ENCODE peak calls at places on chromosome 14, in seven cellular contexts. One of them, this sample, is unnamed.

GRCh38 chr14:74558655-74559054 is 53.4 kb downstream of the LTBP2 start:
- DNase-seq in RCC 7860: no peak
- DNase-seq in NCI-H510A: no peak
- DNase-seq in HT1080: no peak
- DNase-seq in activated gamma-delta T cell treated with Interleukin-2 at 50 U/mL for 16 hours: no peak
- DNase-seq in natural killer cell: no peak
- DNase-seq in smooth muscle cell of the brain vasculature: no peak
- DNase-seq in this sample: no peak

GRCh38 chr14:64210211-64210610 is 84.0 kb downstream of the ESR2 start:
- DNase-seq in NCI-H510A: no peak
- DNase-seq in activated gamma-delta T cell treated with Interleukin-2 at 50 U/mL for 16 hours: no peak
- DNase-seq in HT1080: no peak
- DNase-seq in RCC 7860: no peak
- DNase-seq in natural killer cell: no peak
- DNase-seq in smooth muscle cell of the brain vasculature: no peak
- DNase-seq in this sample: no peak

GRCh38 chr14:94394594-94395305 is 6.3 kb upstream of the SERPINA1 start:
- DNase-seq in activated gamma-delta T cell treated with Interleukin-2 at 50 U/mL for 16 hours: no peak
- DNase-seq in NCI-H510A: no peak
- DNase-seq in RCC 7860: no peak
- DNase-seq in natural killer cell: no peak
- DNase-seq in HT1080: no peak
- DNase-seq in smooth muscle cell of the brain vasculature: no peak
- DNase-seq in this sample: no peak

GRCh38 chr14:92565040-92565717 is 51.6 kb downstream of the RIN3 start:
- DNase-seq in RCC 7860: no peak
- DNase-seq in HT1080: no peak
- DNase-seq in NCI-H510A: no peak
- DNase-seq in smooth muscle cell of the brain vasculature: no peak
- DNase-seq in natural killer cell: no peak
- DNase-seq in activated gamma-delta T cell treated with Interleukin-2 at 50 U/mL for 16 hours: no peak
- DNase-seq in this sample: no peak

GRCh38 chr14:100155049-100155621 is 4.3 kb downstream of the DEGS2 start:
- DNase-seq in natural killer cell: no peak
- DNase-seq in smooth muscle cell of the brain vasculature: no peak
- DNase-seq in HT1080: peak
- DNase-seq in activated gamma-delta T cell treated with Interleukin-2 at 50 U/mL for 16 hours: no peak
- DNase-seq in RCC 7860: no peak
- DNase-seq in NCI-H510A: no peak
- DNase-seq in this sample: no peak

GRCh38 chr14:71321556-71322315 is 414.5 kb downstream of the PCNX1 start:
- DNase-seq in RCC 7860: peak
- DNase-seq in NCI-H510A: peak
- DNase-seq in smooth muscle cell of the brain vasculature: no peak
- DNase-seq in HT1080: peak
- DNase-seq in activated gamma-delta T cell treated with Interleukin-2 at 50 U/mL for 16 hours: no peak
- DNase-seq in natural killer cell: no peak
- DNase-seq in this sample: peak

GRCh38 chr14:89445252-89445973 is 28.4 kb upstream of the FOXN3 start:
- DNase-seq in natural killer cell: no peak
- DNase-seq in RCC 7860: no peak
- DNase-seq in NCI-H510A: no peak
- DNase-seq in smooth muscle cell of the brain vasculature: no peak
- DNase-seq in activated gamma-delta T cell treated with Interleukin-2 at 50 U/mL for 16 hours: no peak
- DNase-seq in HT1080: peak
- DNase-seq in this sample: no peak

GRCh38 chr14:74257988-74258704 is 18.9 kb downstream of the VSX2 start:
- DNase-seq in NCI-H510A: no peak
- DNase-seq in natural killer cell: no peak
- DNase-seq in RCC 7860: no peak
- DNase-seq in activated gamma-delta T cell treated with Interleukin-2 at 50 U/mL for 16 hours: no peak
- DNase-seq in smooth muscle cell of the brain vasculature: no peak
- DNase-seq in HT1080: no peak
- DNase-seq in this sample: no peak

GRCh38 chr14:63752449-63753169 is 24.7 kb upstream of the SGPP1 start:
- DNase-seq in NCI-H510A: no peak
- DNase-seq in natural killer cell: no peak
- DNase-seq in smooth muscle cell of the brain vasculature: no peak
- DNase-seq in HT1080: peak
- DNase-seq in activated gamma-delta T cell treated with Interleukin-2 at 50 U/mL for 16 hours: no peak
- DNase-seq in RCC 7860: peak
- DNase-seq in this sample: no peak

GRCh38 chr14:90773705-90774104 is 42.5 kb downstream of the TTC7B start:
- DNase-seq in activated gamma-delta T cell treated with Interleukin-2 at 50 U/mL for 16 hours: no peak
- DNase-seq in natural killer cell: no peak
- DNase-seq in smooth muscle cell of the brain vasculature: no peak
- DNase-seq in HT1080: no peak
- DNase-seq in NCI-H510A: no peak
- DNase-seq in RCC 7860: no peak
- DNase-seq in this sample: no peak

GRCh38 chr14:57199911-57200310 is 68.8 kb downstream of the EXOC5 start:
- DNase-seq in activated gamma-delta T cell treated with Interleukin-2 at 50 U/mL for 16 hours: no peak
- DNase-seq in smooth muscle cell of the brain vasculature: no peak
- DNase-seq in natural killer cell: no peak
- DNase-seq in HT1080: peak
- DNase-seq in RCC 7860: no peak
- DNase-seq in NCI-H510A: no peak
- DNase-seq in this sample: no peak

GRCh38 chr14:66965831-66966230 is 223.4 kb upstream of the GARIN2 start:
- DNase-seq in natural killer cell: no peak
- DNase-seq in HT1080: no peak
- DNase-seq in activated gamma-delta T cell treated with Interleukin-2 at 50 U/mL for 16 hours: no peak
- DNase-seq in NCI-H510A: no peak
- DNase-seq in smooth muscle cell of the brain vasculature: no peak
- DNase-seq in RCC 7860: no peak
- DNase-seq in this sample: no peak

GRCh38 chr14:21084988-21085853 is 13.2 kb downstream of the ZNF219 start:
- DNase-seq in smooth muscle cell of the brain vasculature: no peak
- DNase-seq in HT1080: no peak
- DNase-seq in natural killer cell: no peak
- DNase-seq in RCC 7860: peak
- DNase-seq in activated gamma-delta T cell treated with Interleukin-2 at 50 U/mL for 16 hours: no peak
- DNase-seq in NCI-H510A: no peak
- DNase-seq in this sample: no peak

GRCh38 chr14:36022765-36023415 is 153.6 kb downstream of the PTCSC3 start:
- DNase-seq in natural killer cell: no peak
- DNase-seq in smooth muscle cell of the brain vasculature: no peak
- DNase-seq in HT1080: no peak
- DNase-seq in RCC 7860: no peak
- DNase-seq in NCI-H510A: no peak
- DNase-seq in activated gamma-delta T cell treated with Interleukin-2 at 50 U/mL for 16 hours: no peak
- DNase-seq in this sample: no peak

GRCh38 chr14:52700701-52701172 is 5.4 kb upstream of the ERO1A start:
- DNase-seq in RCC 7860: no peak
- DNase-seq in natural killer cell: no peak
- DNase-seq in HT1080: peak
- DNase-seq in activated gamma-delta T cell treated with Interleukin-2 at 50 U/mL for 16 hours: no peak
- DNase-seq in NCI-H510A: no peak
- DNase-seq in smooth muscle cell of the brain vasculature: no peak
- DNase-seq in this sample: no peak

GRCh38 chr14:55015006-55015405 is 11.9 kb downstream of the WDHD1 start:
- DNase-seq in smooth muscle cell of the brain vasculature: no peak
- DNase-seq in RCC 7860: no peak
- DNase-seq in NCI-H510A: no peak
- DNase-seq in activated gamma-delta T cell treated with Interleukin-2 at 50 U/mL for 16 hours: no peak
- DNase-seq in natural killer cell: no peak
- DNase-seq in HT1080: no peak
- DNase-seq in this sample: no peak

GRCh38 chr14:103503296-103503695 is 19.3 kb downstream of the CKB start:
- DNase-seq in smooth muscle cell of the brain vasculature: no peak
- DNase-seq in HT1080: no peak
- DNase-seq in RCC 7860: no peak
- DNase-seq in activated gamma-delta T cell treated with Interleukin-2 at 50 U/mL for 16 hours: no peak
- DNase-seq in natural killer cell: no peak
- DNase-seq in NCI-H510A: no peak
- DNase-seq in this sample: peak

GRCh38 chr14:53509845-53510244 is 356.7 kb upstream of the DDHD1 start:
- DNase-seq in NCI-H510A: no peak
- DNase-seq in RCC 7860: no peak
- DNase-seq in natural killer cell: no peak
- DNase-seq in activated gamma-delta T cell treated with Interleukin-2 at 50 U/mL for 16 hours: no peak
- DNase-seq in HT1080: no peak
- DNase-seq in smooth muscle cell of the brain vasculature: no peak
- DNase-seq in this sample: no peak

GRCh38 chr14:64218344-64219240 is 75.6 kb downstream of the ESR2 start:
- DNase-seq in natural killer cell: no peak
- DNase-seq in activated gamma-delta T cell treated with Interleukin-2 at 50 U/mL for 16 hours: no peak
- DNase-seq in NCI-H510A: no peak
- DNase-seq in smooth muscle cell of the brain vasculature: no peak
- DNase-seq in HT1080: no peak
- DNase-seq in RCC 7860: no peak
- DNase-seq in this sample: no peak

GRCh38 chr14:37246427-37246829 is 48.7 kb downstream of the MIPOL1 start:
- DNase-seq in natural killer cell: no peak
- DNase-seq in activated gamma-delta T cell treated with Interleukin-2 at 50 U/mL for 16 hours: no peak
- DNase-seq in RCC 7860: peak
- DNase-seq in HT1080: peak
- DNase-seq in NCI-H510A: no peak
- DNase-seq in smooth muscle cell of the brain vasculature: peak
- DNase-seq in this sample: peak

GRCh38 chr14:31283568-31284252 is 76.1 kb upstream of the HECTD1 start:
- DNase-seq in NCI-H510A: no peak
- DNase-seq in natural killer cell: no peak
- DNase-seq in RCC 7860: no peak
- DNase-seq in HT1080: no peak
- DNase-seq in activated gamma-delta T cell treated with Interleukin-2 at 50 U/mL for 16 hours: no peak
- DNase-seq in smooth muscle cell of the brain vasculature: no peak
- DNase-seq in this sample: no peak

GRCh38 chr14:25833341-25834121 is 764.3 kb downstream of the NOVA1 start:
- DNase-seq in smooth muscle cell of the brain vasculature: peak
- DNase-seq in RCC 7860: no peak
- DNase-seq in NCI-H510A: peak
- DNase-seq in natural killer cell: no peak
- DNase-seq in activated gamma-delta T cell treated with Interleukin-2 at 50 U/mL for 16 hours: no peak
- DNase-seq in HT1080: peak
- DNase-seq in this sample: no peak

GRCh38 chr14:93464271-93464670 is 33.5 kb downstream of the UNC79 start:
- DNase-seq in RCC 7860: no peak
- DNase-seq in NCI-H510A: no peak
- DNase-seq in natural killer cell: no peak
- DNase-seq in HT1080: no peak
- DNase-seq in smooth muscle cell of the brain vasculature: no peak
- DNase-seq in activated gamma-delta T cell treated with Interleukin-2 at 50 U/mL for 16 hours: no peak
- DNase-seq in this sample: no peak

GRCh38 chr14:51715250-51715649 is 63.5 kb downstream of the FRMD6 start:
- DNase-seq in smooth muscle cell of the brain vasculature: no peak
- DNase-seq in HT1080: no peak
- DNase-seq in natural killer cell: no peak
- DNase-seq in RCC 7860: no peak
- DNase-seq in NCI-H510A: no peak
- DNase-seq in activated gamma-delta T cell treated with Interleukin-2 at 50 U/mL for 16 hours: no peak
- DNase-seq in this sample: no peak

GRCh38 chr14:57962293-57962996 is 96.6 kb upstream of the SLC35F4 start:
- DNase-seq in RCC 7860: no peak
- DNase-seq in natural killer cell: no peak
- DNase-seq in smooth muscle cell of the brain vasculature: no peak
- DNase-seq in activated gamma-delta T cell treated with Interleukin-2 at 50 U/mL for 16 hours: no peak
- DNase-seq in HT1080: no peak
- DNase-seq in NCI-H510A: no peak
- DNase-seq in this sample: no peak

GRCh38 chr14:61178226-61179060 is 102.7 kb downstream of the TMEM30B start:
- DNase-seq in NCI-H510A: no peak
- DNase-seq in RCC 7860: peak
- DNase-seq in smooth muscle cell of the brain vasculature: no peak
- DNase-seq in activated gamma-delta T cell treated with Interleukin-2 at 50 U/mL for 16 hours: no peak
- DNase-seq in HT1080: peak
- DNase-seq in natural killer cell: no peak
- DNase-seq in this sample: no peak

GRCh38 chr14:64960762-64961276 is 11.3 kb downstream of the RAB15 start:
- DNase-seq in smooth muscle cell of the brain vasculature: no peak
- DNase-seq in RCC 7860: no peak
- DNase-seq in natural killer cell: no peak
- DNase-seq in activated gamma-delta T cell treated with Interleukin-2 at 50 U/mL for 16 hours: no peak
- DNase-seq in NCI-H510A: peak
- DNase-seq in HT1080: no peak
- DNase-seq in this sample: no peak

GRCh38 chr14:88879016-88879415 is 54.6 kb downstream of the TTC8 start:
- DNase-seq in activated gamma-delta T cell treated with Interleukin-2 at 50 U/mL for 16 hours: no peak
- DNase-seq in natural killer cell: no peak
- DNase-seq in HT1080: peak
- DNase-seq in NCI-H510A: no peak
- DNase-seq in RCC 7860: peak
- DNase-seq in smooth muscle cell of the brain vasculature: no peak
- DNase-seq in this sample: no peak

GRCh38 chr14:34496679-34497513 is 34.9 kb upstream of the SPTSSA start:
- DNase-seq in NCI-H510A: no peak
- DNase-seq in HT1080: peak
- DNase-seq in natural killer cell: no peak
- DNase-seq in smooth muscle cell of the brain vasculature: peak
- DNase-seq in activated gamma-delta T cell treated with Interleukin-2 at 50 U/mL for 16 hours: no peak
- DNase-seq in RCC 7860: peak
- DNase-seq in this sample: no peak

GRCh38 chr14:100898465-100898864 is 5.1 kb downstream of the RTL1 start:
- DNase-seq in RCC 7860: no peak
- DNase-seq in NCI-H510A: no peak
- DNase-seq in HT1080: no peak
- DNase-seq in activated gamma-delta T cell treated with Interleukin-2 at 50 U/mL for 16 hours: no peak
- DNase-seq in natural killer cell: no peak
- DNase-seq in smooth muscle cell of the brain vasculature: no peak
- DNase-seq in this sample: peak

GRCh38 chr14:59262717-59263469 is 74.4 kb downstream of the DAAM1 start:
- DNase-seq in NCI-H510A: peak
- DNase-seq in RCC 7860: no peak
- DNase-seq in natural killer cell: no peak
- DNase-seq in HT1080: no peak
- DNase-seq in smooth muscle cell of the brain vasculature: no peak
- DNase-seq in activated gamma-delta T cell treated with Interleukin-2 at 50 U/mL for 16 hours: no peak
- DNase-seq in this sample: no peak

GRCh38 chr14:94227029-94227428 is 52.9 kb downstream of the PPP4R4 start:
- DNase-seq in NCI-H510A: no peak
- DNase-seq in HT1080: no peak
- DNase-seq in RCC 7860: no peak
- DNase-seq in natural killer cell: no peak
- DNase-seq in smooth muscle cell of the brain vasculature: no peak
- DNase-seq in activated gamma-delta T cell treated with Interleukin-2 at 50 U/mL for 16 hours: no peak
- DNase-seq in this sample: no peak

GRCh38 chr14:50064993-50065392 is 51.4 kb downstream of the VCPKMT start:
- DNase-seq in HT1080: peak
- DNase-seq in activated gamma-delta T cell treated with Interleukin-2 at 50 U/mL for 16 hours: peak
- DNase-seq in smooth muscle cell of the brain vasculature: no peak
- DNase-seq in RCC 7860: no peak
- DNase-seq in natural killer cell: peak
- DNase-seq in NCI-H510A: no peak
- DNase-seq in this sample: peak

GRCh38 chr14:88955470-88955869 is 131.0 kb downstream of the TTC8 start:
- DNase-seq in NCI-H510A: no peak
- DNase-seq in smooth muscle cell of the brain vasculature: no peak
- DNase-seq in natural killer cell: no peak
- DNase-seq in activated gamma-delta T cell treated with Interleukin-2 at 50 U/mL for 16 hours: no peak
- DNase-seq in RCC 7860: no peak
- DNase-seq in HT1080: no peak
- DNase-seq in this sample: no peak

This sample was measured in B cell.